ENCODE peak calls at places on chromosomes 6 and 20, in four cellular contexts. P, G, D and J are unnamed samples.

GRCh38 chr6:68756454-68757375 is 121.6 kb downstream of the ADGRB3 start:
- DNase-seq in P (no peak), G (no peak), D (no peak), J (no peak)

GRCh38 chr6:166005846-166006592 is 161.6 kb downstream of the TBXT start:
- DNase-seq in P (no peak), G (peak; percentile 74), D (peak; percentile 94), J (peak; percentile 94)

GRCh38 chr20:47464380-47465101 is 37.1 kb upstream of the NCOA3 start:
- DNase-seq in P (peak; percentile 46), G (peak; percentile 93), D (peak; percentile 99), J (peak; percentile 91)

GRCh38 chr6:155126727-155127439 is 131.8 kb downstream of the TIAM2 start:
- DNase-seq in P (no peak), G (peak; percentile 51), D (peak; percentile 80), J (peak; percentile 89)

GRCh38 chr6:3232017-3232838 is 4.8 kb upstream of the TUBB2B start:
- DNase-seq in P (no peak), G (no peak), D (no peak), J (no peak)

GRCh38 chr6:63441266-63441956 is 121.6 kb upstream of the LGSN start:
- DNase-seq in P (no peak), G (no peak), D (no peak), J (no peak)

GRCh38 chr20:63963784-63964301 is 5.9 kb downstream of the ZNF512B start:
- DNase-seq in P (no peak), G (no peak), D (no peak), J (peak; percentile 80)

GRCh38 chr20:62362991-62363919 is 3.9 kb downstream of the LAMA5 start:
- DNase-seq in P (no peak), G (peak; percentile 66), D (no peak), J (peak; percentile 85)

GRCh38 chr20:4811661-4812181 is 90.0 kb downstream of the PRND start:
- DNase-seq in P (peak; percentile 89), G (no peak), D (no peak), J (no peak)

GRCh38 chr20:40643891-40644290 is 45.1 kb downstream of the MAFB start:
- DNase-seq in P (no peak), G (no peak), D (no peak), J (no peak)

GRCh38 chr6:2841264-2842138 is at the start of gene SERPINB1:
- DNase-seq in P (no peak), G (peak; percentile 94), D (peak; percentile 97), J (peak; percentile 87)

GRCh38 chr6:7042654-7043545 is 64.9 kb upstream of the RREB1 start:
- DNase-seq in P (peak; percentile 25), G (peak; percentile 71), D (no peak), J (no peak)

GRCh38 chr20:54290636-54291035 is 82.7 kb downstream of the PFDN4 start:
- DNase-seq in P (no peak), G (no peak), D (no peak), J (no peak)

GRCh38 chr6:30647802-30648460 is 998 bp downstream of the C6orf136 start:
- DNase-seq in P (no peak), G (no peak), D (no peak), J (no peak)

GRCh38 chr20:41279546-41280225 is 37.8 kb downstream of the ZHX3 start:
- DNase-seq in P (no peak), G (no peak), D (no peak), J (no peak)

GRCh38 chr20:62707981-62708521 is 585 bp upstream of the NTSR1 start:
- DNase-seq in P (peak; percentile 53), G (no peak), D (no peak), J (peak; percentile 93)

GRCh38 chr20:20083796-20084195 is 31.5 kb downstream of the CFAP61 start:
- DNase-seq in P (peak; percentile 75), G (peak; percentile 54), D (peak; percentile 20), J (peak; percentile 58)

GRCh38 chr6:19836799-19837510 is at the start of gene ID4:
- DNase-seq in P (no peak), G (peak; percentile 98), D (peak; percentile 96), J (peak; percentile 100)

GRCh38 chr6:140320081-140320798 is 945.8 kb upstream of the CITED2 start:
- DNase-seq in P (no peak), G (no peak), D (peak; percentile 8), J (no peak)

GRCh38 chr6:90584636-90585255 is 2.1 kb downstream of the MAP3K7 start:
- DNase-seq in P (peak; percentile 68), G (no peak), D (peak; percentile 61), J (no peak)

GRCh38 chr20:37202267-37202943 is 23.1 kb upstream of the MROH8 start:
- DNase-seq in P (peak; percentile 67), G (peak; percentile 84), D (peak; percentile 98), J (peak; percentile 93)

GRCh38 chr6:21610376-21610775 is 16.8 kb downstream of the SOX4 start:
- DNase-seq in P (peak; percentile 72), G (no peak), D (no peak), J (no peak)

GRCh38 chr6:142850653-142851434 is 94.1 kb downstream of the HIVEP2 start:
- DNase-seq in P (no peak), G (no peak), D (peak; percentile 71), J (peak; percentile 30)

GRCh38 chr6:14930366-14930989 is 315.4 kb upstream of the JARID2 start:
- DNase-seq in P (no peak), G (no peak), D (no peak), J (no peak)

GRCh38 chr6:22892452-22892851 is 323.1 kb downstream of the HDGFL1 start:
- DNase-seq in P (no peak), G (peak; percentile 67), D (peak; percentile 99), J (peak; percentile 73)

GRCh38 chr6:121597654-121598053 is 162.2 kb downstream of the GJA1 start:
- DNase-seq in P (no peak), G (no peak), D (peak; percentile 90), J (peak; percentile 69)

GRCh38 chr6:156873654-156874380 is 96.6 kb downstream of the ARID1B start:
- DNase-seq in P (no peak), G (no peak), D (no peak), J (no peak)

GRCh38 chr20:59783020-59784010 is 150.1 kb downstream of the SYCP2 start:
- DNase-seq in P (peak; percentile 84), G (peak; percentile 73), D (peak; percentile 15), J (peak; percentile 93)

GRCh38 chr20:52313335-52313963 is 121.9 kb upstream of the ZFP64 start:
- DNase-seq in P (no peak), G (peak; percentile 68), D (peak; percentile 35), J (no peak)

GRCh38 chr6:144219056-144219685 is 66.0 kb upstream of the UTRN start:
- DNase-seq in P (peak; percentile 80), G (peak; percentile 56), D (peak; percentile 71), J (peak; percentile 43)

DNA sequence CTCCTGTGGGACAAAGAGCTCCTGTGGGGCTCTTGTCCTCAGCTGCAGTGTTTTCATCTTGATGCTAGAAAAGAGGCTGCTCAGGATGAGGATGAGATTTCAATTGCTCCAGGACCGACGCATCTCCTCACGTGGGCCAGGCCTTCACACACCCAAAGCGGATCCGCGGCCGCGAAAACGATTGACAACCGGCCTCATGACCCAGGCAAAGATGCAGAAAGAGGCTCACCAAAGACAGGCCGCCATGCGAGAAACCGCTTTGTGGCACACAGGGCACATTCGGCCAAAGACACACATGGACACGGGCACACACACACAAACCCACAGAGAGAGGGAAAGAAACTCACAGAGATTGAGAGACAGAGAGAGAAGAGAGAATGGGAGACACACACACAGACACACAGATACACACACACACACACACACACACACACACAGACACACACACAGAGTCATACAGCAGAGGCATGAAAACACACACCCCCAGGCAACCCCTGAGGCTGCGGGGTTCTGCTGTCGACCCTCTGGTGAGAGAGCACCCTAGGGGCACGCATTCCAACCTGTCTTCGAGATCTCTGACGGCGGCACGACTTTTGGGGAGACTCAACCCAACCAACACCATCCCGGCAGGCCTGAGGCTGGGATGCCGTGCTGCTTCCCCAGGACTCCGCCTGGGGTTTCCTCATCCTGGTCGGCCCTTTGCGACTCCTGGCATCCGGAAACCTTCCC is 168.5 kb upstream of the ZNF337 start:
- DNase-seq in P (no peak), G (no peak), D (no peak), J (no peak)
- H2AFZ ChIP-seq in P (no peak overlapping the region), G (peak overlapping the region; percentile 50), D (peak overlapping the region; percentile 75), J (peak overlapping the region; percentile 96)

GRCh38 chr20:44467289-44467883 is 8.3 kb upstream of the TTPAL start:
- DNase-seq in P (no peak), G (peak; percentile 44), D (no peak), J (peak; percentile 84)
- H2AFZ ChIP-seq in P (no peak overlapping the region), G (no peak overlapping the region), D (no peak overlapping the region), J (peak overlapping the region; percentile 68)

DNA sequence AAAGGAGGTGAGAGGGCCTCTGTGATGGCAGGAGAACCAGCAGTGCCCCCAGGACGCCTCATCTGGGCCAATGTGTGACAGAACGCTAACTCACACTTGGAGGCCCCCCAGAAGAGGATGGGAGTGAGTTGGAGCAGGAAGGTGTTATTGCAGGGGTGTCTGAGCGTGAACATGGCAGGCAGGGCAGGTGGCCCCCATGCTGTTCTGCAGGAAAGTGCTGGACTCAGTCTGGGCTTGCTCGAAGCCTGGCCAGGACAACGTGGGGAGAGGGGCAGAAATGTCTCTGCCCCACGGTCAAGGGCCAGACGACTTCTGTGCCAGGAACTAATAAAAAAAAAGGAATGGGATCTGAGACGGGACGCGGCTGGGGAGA is 931 bp upstream of the EBF4 start:
- DNase-seq in P (no peak), G (no peak), D (no peak), J (peak; percentile 77)
- H2AFZ ChIP-seq in P (no peak overlapping the region), G (peak overlapping the region; percentile 96), D (peak overlapping the region; percentile 84), J (no peak overlapping the region)

GRCh38 chr6:110486756-110487155 is 10.3 kb upstream of the SLC22A16 start:
- DNase-seq in P (no peak), G (no peak), D (no peak), J (no peak)
- H2AFZ ChIP-seq in P (no peak overlapping the region), G (no peak overlapping the region), D (peak overlapping the region; percentile 43), J (no peak overlapping the region)

DNA sequence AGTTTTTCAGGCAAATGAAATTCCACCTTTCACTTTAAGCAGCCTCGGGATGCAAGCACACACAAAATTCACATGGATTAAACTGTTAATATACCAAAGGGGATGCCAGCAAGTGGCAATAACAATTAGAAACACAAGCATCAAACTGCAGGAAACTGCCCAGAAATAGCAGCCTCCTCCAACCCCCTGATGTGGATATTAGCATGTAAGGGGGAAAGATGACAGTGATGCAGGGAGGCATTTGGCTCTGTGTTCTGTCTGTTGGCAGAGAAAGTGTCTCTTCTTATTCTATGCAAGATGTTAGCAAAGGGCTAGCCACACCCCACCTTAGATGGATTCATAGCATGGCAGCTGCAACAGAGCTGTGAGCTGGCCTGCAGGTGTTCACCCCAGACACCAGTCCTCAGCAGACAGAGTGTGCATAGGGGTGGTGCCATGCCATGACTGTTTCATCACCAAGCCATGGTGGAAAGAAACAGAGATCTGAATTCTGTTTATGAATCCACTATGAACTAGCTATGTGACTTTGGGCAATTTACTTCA is 38.0 kb downstream of the SCP2D1 start:
- DNase-seq in P (peak; percentile 36), G (no peak), D (no peak), J (no peak)
- H2AFZ ChIP-seq in P (no peak overlapping the region), G (no peak overlapping the region), D (no peak overlapping the region), J (no peak overlapping the region)

DNA sequence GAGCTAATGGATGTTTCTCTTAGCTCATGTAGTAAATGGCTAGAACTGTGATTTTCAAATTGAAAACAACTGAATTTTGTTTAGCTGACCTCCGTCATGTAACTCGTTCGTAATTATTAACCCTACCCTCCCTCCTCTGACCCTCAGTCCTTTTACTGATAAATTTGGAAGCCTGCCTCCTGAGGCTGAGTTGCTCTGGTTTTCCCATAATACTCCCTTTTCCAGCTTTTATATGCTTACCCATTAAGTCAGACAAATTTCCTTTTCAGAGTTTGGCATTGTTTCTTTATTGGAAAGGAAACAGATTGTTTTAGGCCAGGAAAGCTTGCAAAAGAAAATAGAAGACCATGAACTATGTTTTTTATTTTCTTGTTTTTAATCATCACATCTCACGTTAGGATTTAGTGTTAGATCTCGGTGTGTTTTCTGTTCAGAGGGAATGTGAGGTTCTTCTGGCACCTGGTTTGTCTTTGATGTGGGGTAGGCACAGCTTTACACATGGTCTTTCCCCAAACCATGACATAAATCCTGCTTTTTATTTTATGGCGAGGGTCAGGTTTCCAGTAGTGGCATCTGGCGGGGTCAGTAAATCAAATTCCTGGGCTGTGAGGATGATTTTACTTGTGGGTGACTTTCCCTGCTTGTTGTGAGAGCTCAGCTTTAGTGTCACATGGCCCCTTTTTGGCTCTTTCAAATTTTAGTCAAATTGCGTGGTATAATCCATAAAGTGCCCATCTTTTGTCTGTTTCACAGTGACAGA is 24.5 kb downstream of the PLCB4 start:
- DNase-seq in P (no peak), G (no peak), D (no peak), J (no peak)
- H2AFZ ChIP-seq in P (no peak overlapping the region), G (no peak overlapping the region), D (no peak overlapping the region), J (peak overlapping the region; percentile 9)